ENCODE peak calls at places on chromosomes 6 and 20, in ten cellular contexts. J is right atrium auricular region; Q is activated CD4-positive, alpha-beta T cell treated with anti-CD3 and anti-CD28 coated beads, Interleukin-2, amount 10 ng/mL, durations not matched to agents 7 days and 5 days; W is EL; N is GM23248; I is islet precursor cell; A is EH; V is NCI-H2081; R is activated T-cell treated with anti-CD3 and anti-CD28 coated beads for 1 hour; X is T follicular helper cell. G is an unnamed sample.

GRCh38 chr20:15942130-15942529 is 631.1 kb downstream of the KIF16B start:
- DNase-seq in J (no peak), Q (no peak), W (peak; percentile 32), N (peak; percentile 1), I (no peak), A (peak; percentile 2), V (no peak), R (no peak), X (no peak), G (no peak)

GRCh38 chr6:11384531-11385309 is 152.3 kb upstream of the NEDD9 start:
- DNase-seq in J (no peak), Q (no peak), W (peak; percentile 56), N (peak; percentile 44), I (no peak), A (peak; percentile 76), V (no peak), R (no peak), X (no peak), G (peak; percentile 67)

GRCh38 chr6:151004415-151005024 is 139.0 kb downstream of the MTHFD1L start:
- DNase-seq in J (peak; percentile 77), Q (no peak), W (peak; percentile 88), N (peak; percentile 93), I (no peak), A (peak; percentile 92), V (peak; percentile 57), R (no peak), X (no peak), G (peak; percentile 96)

GRCh38 chr6:23045280-23045679 is 475.9 kb downstream of the HDGFL1 start:
- DNase-seq in J (no peak), Q (no peak), W (no peak), N (no peak), I (no peak), A (no peak), V (no peak), R (no peak), X (no peak), G (no peak)

GRCh38 chr6:11921017-11921438 is 91.1 kb upstream of the HIVEP1 start:
- DNase-seq in J (peak; percentile 83), Q (no peak), W (peak; percentile 96), N (peak; percentile 99), I (peak; percentile 97), A (peak; percentile 96), V (no peak), R (no peak), X (no peak), G (peak; percentile 93)

GRCh38 chr6:33828452-33828763 is 24.6 kb upstream of the MLN start:
- DNase-seq in J (no peak), Q (no peak), W (no peak), N (no peak), I (no peak), A (no peak), V (no peak), R (no peak), X (no peak), G (no peak)

GRCh38 chr20:1286267-1287036 is 20.4 kb downstream of the SNPH start:
- DNase-seq in J (no peak), Q (peak; percentile 64), W (no peak), N (no peak), I (peak; percentile 41), A (no peak), V (no peak), R (no peak), X (peak; percentile 6), G (no peak)

GRCh38 chr6:80728340-80728739 is 621.9 kb downstream of the BCKDHB start:
- DNase-seq in J (no peak), Q (no peak), W (no peak), N (no peak), I (no peak), A (no peak), V (no peak), R (no peak), X (no peak), G (no peak)

GRCh38 chr6:42727084-42727601 is 4.7 kb upstream of the PRPH2 start:
- DNase-seq in J (no peak), Q (no peak), W (peak; percentile 41), N (peak; percentile 76), I (no peak), A (peak; percentile 22), V (no peak), R (no peak), X (no peak), G (no peak)

GRCh38 chr6:99295276-99295675 is 54.2 kb downstream of the FAXC start:
- DNase-seq in J (no peak), Q (no peak), W (no peak), N (no peak), I (no peak), A (no peak), V (no peak), R (no peak), X (no peak), G (no peak)

GRCh38 chr20:16385462-16385861 is 187.8 kb downstream of the KIF16B start:
- DNase-seq in J (no peak), Q (no peak), W (no peak), N (no peak), I (no peak), A (no peak), V (no peak), R (no peak), X (no peak), G (no peak)

GRCh38 chr20:48387675-48388074 is 440.1 kb downstream of the PREX1 start:
- DNase-seq in J (no peak), Q (no peak), W (no peak), N (peak; percentile 13), I (no peak), A (no peak), V (no peak), R (no peak), X (no peak), G (no peak)

GRCh38 chr20:6744805-6745204 is 22.7 kb upstream of the BMP2 start:
- DNase-seq in J (no peak), Q (no peak), W (no peak), N (peak; percentile 45), I (no peak), A (peak; percentile 32), V (no peak), R (no peak), X (no peak), G (no peak)

GRCh38 chr20:47703748-47704147 is 81.5 kb downstream of the SULF2 start:
- DNase-seq in J (no peak), Q (no peak), W (peak; percentile 33), N (no peak), I (no peak), A (peak; percentile 56), V (no peak), R (no peak), X (no peak), G (peak; percentile 55)

GRCh38 chr6:1089860-1090259 is 222.0 kb upstream of the FOXQ1 start:
- DNase-seq in J (no peak), Q (no peak), W (no peak), N (no peak), I (no peak), A (no peak), V (no peak), R (no peak), X (no peak), G (no peak)

GRCh38 chr6:116409756-116410155 is 39.0 kb downstream of the DSE start:
- DNase-seq in J (no peak), Q (no peak), W (no peak), N (no peak), I (no peak), A (no peak), V (no peak), R (no peak), X (no peak), G (no peak)

GRCh38 chr20:37517371-37517748 is 3.7 kb upstream of the NNAT start:
- DNase-seq in J (no peak), Q (no peak), W (no peak), N (no peak), I (no peak), A (peak; percentile 57), V (no peak), R (no peak), X (no peak), G (no peak)

GRCh38 chr20:24131281-24131680 is 142.7 kb upstream of the GGTLC1 start:
- DNase-seq in J (no peak), Q (no peak), W (no peak), N (no peak), I (peak; percentile 68), A (no peak), V (no peak), R (no peak), X (no peak), G (no peak)

GRCh38 chr20:45589725-45590124 is 10.6 kb upstream of the WFDC8 start:
- DNase-seq in J (no peak), Q (no peak), W (no peak), N (peak; percentile 15), I (no peak), A (no peak), V (no peak), R (no peak), X (no peak), G (no peak)

GRCh38 chr6:35330541-35331119 is 11.7 kb upstream of the PPARD start:
- DNase-seq in J (no peak), Q (no peak), W (no peak), N (no peak), I (peak; percentile 61), A (no peak), V (no peak), R (no peak), X (no peak), G (no peak)

GRCh38 chr6:31826793-31827285 is 699 bp upstream of the HSPA1B start:
- DNase-seq in J (peak; percentile 94), Q (no peak), W (peak; percentile 89), N (peak; percentile 91), I (no peak), A (peak; percentile 91), V (no peak), R (no peak), X (no peak), G (peak; percentile 81)

GRCh38 chr6:42021847-42022754 is 28.2 kb upstream of the TAF8 start:
- DNase-seq in J (no peak), Q (peak; percentile 85), W (no peak), N (no peak), I (no peak), A (no peak), V (no peak), R (peak; percentile 36), X (peak; percentile 56), G (no peak)

GRCh38 chr20:32972181-32973076 is 31.8 kb downstream of the SUN5 start:
- DNase-seq in J (peak; percentile 54), Q (peak; percentile 91), W (no peak), N (no peak), I (peak; percentile 57), A (no peak), V (no peak), R (peak; percentile 64), X (peak; percentile 75), G (no peak)

GRCh38 chr6:26197736-26198625 is 110.8 kb downstream of the HFE start:
- DNase-seq in J (no peak), Q (peak; percentile 67), W (peak; percentile 63), N (peak; percentile 49), I (peak; percentile 71), A (peak; percentile 52), V (peak; percentile 37), R (no peak), X (no peak), G (no peak)

GRCh38 chr20:47392721-47393073 is 36.2 kb upstream of the ZMYND8 start:
- DNase-seq in J (no peak), Q (no peak), W (peak; percentile 56), N (peak; percentile 66), I (no peak), A (peak; percentile 56), V (no peak), R (no peak), X (no peak), G (no peak)

GRCh38 chr6:169789146-169789943 is 37.9 kb downstream of the ERMARD start:
- DNase-seq in J (no peak), Q (no peak), W (no peak), N (no peak), I (peak; percentile 51), A (no peak), V (no peak), R (no peak), X (no peak), G (no peak)

GRCh38 chr6:30156262-30156599 is 4.8 kb downstream of the TRIM10 start:
- DNase-seq in J (peak; percentile 69), Q (no peak), W (peak; percentile 73), N (peak; percentile 44), I (no peak), A (peak; percentile 56), V (no peak), R (no peak), X (no peak), G (peak; percentile 42)

GRCh38 chr20:8082025-8082424 is 50.0 kb upstream of the PLCB1 start:
- DNase-seq in J (no peak), Q (no peak), W (peak; percentile 20), N (peak; percentile 38), I (peak; percentile 53), A (peak; percentile 20), V (no peak), R (no peak), X (no peak), G (no peak)